ENCODE peak calls at places on chromosomes 2 and 18, in eight cellular contexts. Q, U, N, G, H, M, J and I are unnamed samples.

GRCh38 chr2:233343171-233343705 is 11.1 kb upstream of the DGKD start:
- DNase-seq in J (no peak), M (no peak), H (no peak), N (no peak), Q (no peak), U (no peak), G (no peak), I (no peak)

GRCh38 chr18:72672364-72673151 is 128.4 kb upstream of the CBLN2 start:
- DNase-seq in U (no peak), Q (no peak), J (no peak), N (no peak), M (no peak), G (no peak), H (peak; percentile 20), I (no peak)

GRCh38 chr2:98757904-98758421 is 27.0 kb upstream of the MGAT4A start:
- DNase-seq in M (peak; percentile 57), Q (no peak), G (peak; percentile 76), J (peak; percentile 53), N (peak; percentile 44), H (peak; percentile 34), U (no peak), I (no peak)

GRCh38 chr2:37648316-37649011 is 23.0 kb downstream of the CDC42EP3 start:
- DNase-seq in H (no peak), N (peak; percentile 56), G (no peak), J (no peak), M (peak; percentile 71), U (no peak), Q (peak; percentile 84), I (no peak)

GRCh38 chr2:30566675-30567074 is 119.6 kb downstream of the LCLAT1 start:
- DNase-seq in M (no peak), N (no peak), H (no peak), Q (no peak), J (no peak), G (no peak), U (no peak), I (no peak)

GRCh38 chr2:218226903-218227302 is 9.9 kb downstream of the ARPC2 start:
- DNase-seq in U (no peak), H (no peak), N (no peak), J (no peak), Q (no peak), G (no peak), M (no peak), I (no peak)

GRCh38 chr2:170530803-170531564 is 184.2 kb upstream of the SP5 start:
- DNase-seq in M (no peak), G (no peak), H (no peak), N (no peak), Q (no peak), U (no peak), J (no peak), I (no peak)

GRCh38 chr18:26685438-26686173 is 137.3 kb upstream of the KCTD1 start:
- DNase-seq in N (no peak), U (no peak), M (no peak), G (no peak), H (no peak), J (no peak), Q (no peak), I (no peak)

GRCh38 chr2:227862227-227862740 is 9.1 kb upstream of the DAW1 start:
- DNase-seq in J (no peak), Q (no peak), G (peak; percentile 63), N (no peak), H (peak; percentile 27), U (no peak), M (no peak), I (no peak)

GRCh38 chr2:24046930-24047702 is at the start of gene WDCP:
- DNase-seq in G (peak; percentile 97), J (peak; percentile 92), H (peak; percentile 93), M (peak; percentile 93), N (peak; percentile 99), Q (peak; percentile 98), U (peak; percentile 67), I (peak; percentile 98)

GRCh38 chr2:100955226-100955625 is 46.9 kb upstream of the RPL31 start:
- DNase-seq in U (no peak), M (no peak), G (no peak), Q (no peak), N (no peak), H (no peak), J (no peak), I (no peak)

GRCh38 chr2:73993376-73993775 is 8.7 kb downstream of the TET3 start:
- DNase-seq in H (no peak), J (no peak), N (no peak), G (no peak), M (no peak), U (no peak), Q (no peak), I (no peak)

GRCh38 chr2:85302106-85302505 is 25.7 kb downstream of the TGOLN2 start:
- DNase-seq in M (no peak), U (no peak), Q (no peak), J (no peak), N (no peak), H (no peak), G (no peak), I (no peak)

GRCh38 chr18:33606621-33607020 is 28.6 kb downstream of the ASXL3 start:
- DNase-seq in H (no peak), M (no peak), Q (no peak), J (no peak), U (no peak), G (no peak), N (no peak), I (no peak)

GRCh38 chr2:172248381-172249173 is 145.9 kb upstream of the DLX2 start:
- DNase-seq in H (no peak), J (no peak), M (no peak), U (no peak), G (no peak), Q (no peak), N (no peak), I (no peak)

GRCh38 chr2:221103930-221104329 is 468.2 kb downstream of the EPHA4 start:
- DNase-seq in N (no peak), H (no peak), M (peak; percentile 25), Q (no peak), J (peak; percentile 23), U (no peak), G (no peak), I (no peak)

DNA sequence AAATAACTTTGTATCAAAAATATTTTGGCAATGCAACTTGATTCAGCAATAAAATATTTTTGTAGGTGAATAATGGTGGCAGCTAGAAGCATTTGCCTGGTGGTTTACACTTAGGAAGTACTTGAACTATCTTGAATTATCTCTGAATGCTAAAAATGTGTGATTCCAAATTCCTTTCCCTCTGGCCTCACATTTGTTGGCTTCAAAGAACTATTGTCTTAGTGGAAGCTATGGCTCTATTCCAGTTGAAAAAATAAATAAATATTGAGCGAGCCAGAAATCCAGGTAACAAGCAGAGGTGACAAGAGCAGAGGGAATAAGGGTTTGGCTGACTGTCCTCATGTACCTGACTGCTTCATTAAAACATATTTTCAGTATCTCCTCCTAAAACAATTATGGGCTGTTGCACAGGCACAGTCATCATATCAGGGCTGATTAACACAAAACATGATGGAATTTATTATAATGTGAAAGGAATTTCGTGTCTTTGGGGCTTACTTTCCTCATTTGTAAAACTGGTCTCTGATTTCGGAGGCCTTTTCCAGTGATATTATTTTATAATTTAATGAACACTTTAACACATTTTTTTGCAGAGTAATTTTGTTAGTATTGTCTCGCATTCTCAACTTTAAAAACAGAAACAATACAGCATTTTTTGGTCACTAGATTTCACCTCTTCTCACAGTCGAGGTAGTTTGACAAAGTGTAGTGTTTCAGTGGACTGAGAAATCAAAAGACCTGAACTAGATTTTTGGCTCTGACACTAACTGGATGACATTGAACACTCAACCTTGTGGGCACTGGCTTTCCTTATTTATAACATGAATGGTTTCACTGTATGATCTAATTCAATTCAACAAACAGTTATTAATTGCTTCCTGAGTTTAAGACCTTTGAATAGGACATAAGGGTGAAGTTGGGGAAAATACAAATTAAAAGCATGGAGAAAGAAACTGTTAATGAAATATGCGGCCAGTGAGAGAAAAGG is 7.8 kb upstream of the CAVIN2 start:
- DNase-seq in H (no peak), M (no peak), J (no peak), G (no peak), Q (no peak), N (no peak), U (no peak), I (no peak)
- H3K27ac ChIP-seq in H (no peak overlapping the region), M (peak overlapping the region; percentile 80), J (peak overlapping the region; percentile 31), G (no peak overlapping the region), Q (no peak overlapping the region), N (no peak overlapping the region), U (no peak overlapping the region), I (no peak overlapping the region)

GRCh38 chr2:201414099-201415023 is 36.9 kb downstream of the TRAK2 start:
- DNase-seq in N (no peak), J (no peak), M (no peak), G (no peak), U (no peak), H (no peak), Q (no peak), I (no peak)
- H3K4me3 ChIP-seq in N (no peak overlapping the region), J (no peak overlapping the region), M (peak overlapping the region; percentile 41), G (no peak overlapping the region), U (peak overlapping the region; percentile 10), H (no peak overlapping the region), Q (no peak overlapping the region), I (peak overlapping the region; percentile 27)

DNA sequence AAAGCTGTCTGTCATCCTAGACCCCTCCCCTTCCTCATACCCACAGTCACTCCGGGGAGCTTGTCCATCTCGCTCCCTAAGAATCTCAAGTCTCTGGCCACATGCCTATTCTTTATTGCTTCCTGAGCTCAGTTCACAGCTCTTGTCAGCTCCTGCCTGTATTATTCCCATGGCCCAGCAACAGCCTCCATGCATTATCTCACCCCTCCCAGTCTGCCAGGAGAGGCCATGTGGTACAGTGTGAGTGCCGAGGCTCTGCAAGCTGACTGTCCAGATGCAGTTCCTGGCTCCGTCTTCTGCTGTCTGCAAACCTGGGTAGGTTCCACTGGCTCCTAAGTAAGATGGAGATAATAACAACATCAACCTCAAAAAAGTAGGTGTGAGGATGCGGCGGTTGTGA is 79.7 kb downstream of the MRPS9 start:
- DNase-seq in H (no peak), U (no peak), N (no peak), M (no peak), G (no peak), J (no peak), Q (no peak), I (no peak)
- H3K27ac ChIP-seq in H (no peak overlapping the region), U (no peak overlapping the region), N (no peak overlapping the region), M (no peak overlapping the region), G (no peak overlapping the region), J (no peak overlapping the region), Q (no peak overlapping the region), I (no peak overlapping the region)

GRCh38 chr2:21042958-21043743 is 722 bp downstream of the APOB start:
- DNase-seq in U (peak; percentile 19), M (peak; percentile 71), J (peak; percentile 67), G (peak; percentile 43), H (peak; percentile 45), N (peak; percentile 82), Q (peak; percentile 85), I (peak; percentile 81)
- H3K4me3 ChIP-seq in U (no peak overlapping the region), M (peak overlapping the region; percentile 56), J (no peak overlapping the region), G (no peak overlapping the region), H (no peak overlapping the region), N (peak overlapping the region; percentile 46), Q (peak overlapping the region; percentile 4), I (peak overlapping the region; percentile 61)

GRCh38 chr2:178106053-178106452 is 6.2 kb upstream of the RBM45 start:
- DNase-seq in Q (no peak), H (no peak), G (no peak), J (no peak), N (no peak), U (no peak), M (no peak), I (no peak)
- H3K27ac ChIP-seq in Q (no peak overlapping the region), H (no peak overlapping the region), G (no peak overlapping the region), J (no peak overlapping the region), N (no peak overlapping the region), U (no peak overlapping the region), M (no peak overlapping the region), I (no peak overlapping the region)

GRCh38 chr2:176139170-176139611 is 9.7 kb downstream of the HOXD8 start:
- DNase-seq in U (no peak), G (no peak), H (no peak), M (no peak), N (no peak), Q (peak; percentile 56), J (peak; percentile 28), I (no peak)
- H3K4me3 ChIP-seq in U (no peak overlapping the region), G (no peak overlapping the region), H (no peak overlapping the region), M (no peak overlapping the region), N (no peak overlapping the region), Q (peak overlapping the region; percentile 61), J (peak overlapping the region; percentile 72), I (peak overlapping the region; percentile 71)